ENCODE peak calls at places on chromosomes 4 and X, in eight cellular contexts. One of them, this sample, is unnamed.
A peak's percentile ranks its signal among the peaks of the same experiment; 100 is the strongest.

GRCh38 chr4:169795585-169795984 is 37.8 kb upstream of the HPF1 start:
- DNase-seq in colonic mucosa: no peak
- DNase-seq in SK-N-DZ: no peak
- DNase-seq in kidney tubule cell: peak; percentile 58
- DNase-seq in neuronal stem cell: no peak
- DNase-seq in GM04504: peak; percentile 5
- DNase-seq in HFFc6: peak; percentile 31
- DNase-seq in AG08395: peak; percentile 13
- DNase-seq in this sample: peak; percentile 50

GRCh38 chr4:8000247-8000646 is 60.6 kb upstream of the AFAP1 start:
- DNase-seq in colonic mucosa: no peak
- DNase-seq in SK-N-DZ: no peak
- DNase-seq in kidney tubule cell: no peak
- DNase-seq in neuronal stem cell: no peak
- DNase-seq in GM04504: no peak
- DNase-seq in HFFc6: no peak
- DNase-seq in AG08395: no peak
- DNase-seq in this sample: no peak

GRCh38 chrX:18970465-18970864 is 13.4 kb downstream of the PHKA2 start:
- DNase-seq in colonic mucosa: no peak
- DNase-seq in SK-N-DZ: no peak
- DNase-seq in kidney tubule cell: no peak
- DNase-seq in neuronal stem cell: no peak
- DNase-seq in GM04504: no peak
- DNase-seq in HFFc6: no peak
- DNase-seq in AG08395: no peak
- DNase-seq in this sample: no peak

GRCh38 chr4:84479663-84480062 is 19.4 kb downstream of the NKX6-1 start:
- DNase-seq in colonic mucosa: no peak
- DNase-seq in SK-N-DZ: no peak
- DNase-seq in kidney tubule cell: no peak
- DNase-seq in neuronal stem cell: no peak
- DNase-seq in GM04504: no peak
- DNase-seq in HFFc6: no peak
- DNase-seq in AG08395: peak; percentile 27
- DNase-seq in this sample: peak; percentile 12

GRCh38 chrX:109997786-109998452 is 5.0 kb upstream of the TMEM164 start:
- DNase-seq in colonic mucosa: no peak
- DNase-seq in SK-N-DZ: no peak
- DNase-seq in kidney tubule cell: no peak
- DNase-seq in neuronal stem cell: no peak
- DNase-seq in GM04504: no peak
- DNase-seq in HFFc6: no peak
- DNase-seq in AG08395: no peak
- DNase-seq in this sample: peak; percentile 19

GRCh38 chrX:23864719-23865349 is 42.9 kb downstream of the APOO start:
- DNase-seq in colonic mucosa: no peak
- DNase-seq in SK-N-DZ: no peak
- DNase-seq in kidney tubule cell: no peak
- DNase-seq in neuronal stem cell: no peak
- DNase-seq in GM04504: no peak
- DNase-seq in HFFc6: no peak
- DNase-seq in AG08395: no peak
- DNase-seq in this sample: no peak

GRCh38 chr4:173513651-173514050 is 16.4 kb downstream of the HAND2 start:
- DNase-seq in colonic mucosa: no peak
- DNase-seq in SK-N-DZ: no peak
- DNase-seq in kidney tubule cell: no peak
- DNase-seq in neuronal stem cell: no peak
- DNase-seq in GM04504: no peak
- DNase-seq in HFFc6: no peak
- DNase-seq in AG08395: peak; percentile 35
- DNase-seq in this sample: no peak

GRCh38 chr4:94603170-94603747 is 151.5 kb downstream of the PDLIM5 start:
- DNase-seq in colonic mucosa: no peak
- DNase-seq in SK-N-DZ: no peak
- DNase-seq in kidney tubule cell: peak; percentile 10
- DNase-seq in neuronal stem cell: no peak
- DNase-seq in GM04504: no peak
- DNase-seq in HFFc6: peak; percentile 61
- DNase-seq in AG08395: peak; percentile 5
- DNase-seq in this sample: peak; percentile 47

GRCh38 chr4:118967393-118967792 is 78.7 kb downstream of the SYNPO2 start:
- DNase-seq in colonic mucosa: no peak
- DNase-seq in SK-N-DZ: no peak
- DNase-seq in kidney tubule cell: peak; percentile 17
- DNase-seq in neuronal stem cell: no peak
- DNase-seq in GM04504: no peak
- DNase-seq in HFFc6: peak; percentile 41
- DNase-seq in AG08395: peak; percentile 33
- DNase-seq in this sample: no peak

GRCh38 chr4:174318829-174319764 is 35.4 kb downstream of the CEP44 start:
- DNase-seq in colonic mucosa: no peak
- DNase-seq in SK-N-DZ: peak; percentile 54
- DNase-seq in kidney tubule cell: peak; percentile 39
- DNase-seq in neuronal stem cell: peak; percentile 11
- DNase-seq in GM04504: no peak
- DNase-seq in HFFc6: peak; percentile 35
- DNase-seq in AG08395: peak; percentile 37
- DNase-seq in this sample: peak; percentile 45

GRCh38 chr4:179867300-179867878 is 2375.8 kb upstream of the TENM3 start:
- DNase-seq in colonic mucosa: peak; percentile 49
- DNase-seq in SK-N-DZ: peak; percentile 74
- DNase-seq in kidney tubule cell: peak; percentile 57
- DNase-seq in neuronal stem cell: peak; percentile 64
- DNase-seq in GM04504: no peak
- DNase-seq in HFFc6: no peak
- DNase-seq in AG08395: no peak
- DNase-seq in this sample: peak; percentile 64

GRCh38 chr4:2330119-2331042 is 68.5 kb upstream of the MXD4 start:
- DNase-seq in colonic mucosa: no peak
- DNase-seq in SK-N-DZ: no peak
- DNase-seq in kidney tubule cell: peak; percentile 68
- DNase-seq in neuronal stem cell: no peak
- DNase-seq in GM04504: peak; percentile 73
- DNase-seq in HFFc6: peak; percentile 91
- DNase-seq in AG08395: peak; percentile 92
- DNase-seq in this sample: peak; percentile 88

GRCh38 chrX:82237328-82237727 is 1035.4 kb downstream of the SH3BGRL start:
- DNase-seq in colonic mucosa: no peak
- DNase-seq in SK-N-DZ: no peak
- DNase-seq in kidney tubule cell: no peak
- DNase-seq in neuronal stem cell: no peak
- DNase-seq in GM04504: no peak
- DNase-seq in HFFc6: no peak
- DNase-seq in AG08395: no peak
- DNase-seq in this sample: no peak

GRCh38 chr4:137129471-137130244 is 402.6 kb downstream of the PCDH18 start:
- DNase-seq in colonic mucosa: no peak
- DNase-seq in SK-N-DZ: no peak
- DNase-seq in kidney tubule cell: no peak
- DNase-seq in neuronal stem cell: no peak
- DNase-seq in GM04504: peak; percentile 6
- DNase-seq in HFFc6: no peak
- DNase-seq in AG08395: peak; percentile 3
- DNase-seq in this sample: no peak

GRCh38 chr4:7442609-7443140 is 7.9 kb upstream of the PSAPL1 start:
- DNase-seq in colonic mucosa: no peak
- DNase-seq in SK-N-DZ: no peak
- DNase-seq in kidney tubule cell: no peak
- DNase-seq in neuronal stem cell: no peak
- DNase-seq in GM04504: no peak
- DNase-seq in HFFc6: no peak
- DNase-seq in AG08395: no peak
- DNase-seq in this sample: no peak

GRCh38 chrX:151703487-151703886 is 8.2 kb downstream of the PRRG3 start:
- DNase-seq in colonic mucosa: no peak
- DNase-seq in SK-N-DZ: no peak
- DNase-seq in kidney tubule cell: no peak
- DNase-seq in neuronal stem cell: no peak
- DNase-seq in GM04504: no peak
- DNase-seq in HFFc6: no peak
- DNase-seq in AG08395: no peak
- DNase-seq in this sample: no peak

GRCh38 chrX:274904-275475 is 6.2 kb upstream of the PLCXD1 start:
- DNase-seq in colonic mucosa: peak; percentile 57
- DNase-seq in SK-N-DZ: peak; percentile 55
- DNase-seq in kidney tubule cell: no peak
- DNase-seq in neuronal stem cell: peak; percentile 65
- DNase-seq in GM04504: no peak
- DNase-seq in HFFc6: no peak
- DNase-seq in AG08395: no peak
- DNase-seq in this sample: no peak

GRCh38 chr4:75710246-75710645 is 14.1 kb upstream of the USO1 start:
- DNase-seq in colonic mucosa: no peak
- DNase-seq in SK-N-DZ: no peak
- DNase-seq in kidney tubule cell: no peak
- DNase-seq in neuronal stem cell: no peak
- DNase-seq in GM04504: no peak
- DNase-seq in HFFc6: no peak
- DNase-seq in AG08395: no peak
- DNase-seq in this sample: no peak

GRCh38 chr4:118968006-118968405 is 79.4 kb downstream of the SYNPO2 start:
- DNase-seq in colonic mucosa: peak; percentile 56
- DNase-seq in SK-N-DZ: no peak
- DNase-seq in kidney tubule cell: peak; percentile 88
- DNase-seq in neuronal stem cell: no peak
- DNase-seq in GM04504: peak; percentile 71
- DNase-seq in HFFc6: peak; percentile 64
- DNase-seq in AG08395: peak; percentile 63
- DNase-seq in this sample: peak; percentile 21

GRCh38 chrX:12379666-12380065 is 241.4 kb downstream of the FRMPD4 start:
- DNase-seq in colonic mucosa: no peak
- DNase-seq in SK-N-DZ: no peak
- DNase-seq in kidney tubule cell: no peak
- DNase-seq in neuronal stem cell: no peak
- DNase-seq in GM04504: no peak
- DNase-seq in HFFc6: no peak
- DNase-seq in AG08395: no peak
- DNase-seq in this sample: no peak

GRCh38 chr4:181301735-181302380 is 941.3 kb upstream of the TENM3 start:
- DNase-seq in colonic mucosa: peak; percentile 44
- DNase-seq in SK-N-DZ: peak; percentile 77
- DNase-seq in kidney tubule cell: peak; percentile 41
- DNase-seq in neuronal stem cell: no peak
- DNase-seq in GM04504: peak; percentile 10
- DNase-seq in HFFc6: no peak
- DNase-seq in AG08395: peak; percentile 7
- DNase-seq in this sample: peak; percentile 33

GRCh38 chrX:47232803-47233332 is at the start of gene USP11:
- DNase-seq in colonic mucosa: no peak
- DNase-seq in SK-N-DZ: peak; percentile 77
- DNase-seq in kidney tubule cell: peak; percentile 47
- DNase-seq in neuronal stem cell: no peak
- DNase-seq in GM04504: no peak
- DNase-seq in HFFc6: peak; percentile 15
- DNase-seq in AG08395: peak; percentile 30
- DNase-seq in this sample: peak; percentile 17

GRCh38 chrX:140180585-140180984 is 215.3 kb upstream of the CXorf66 start:
- DNase-seq in colonic mucosa: no peak
- DNase-seq in SK-N-DZ: no peak
- DNase-seq in kidney tubule cell: peak; percentile 79
- DNase-seq in neuronal stem cell: no peak
- DNase-seq in GM04504: no peak
- DNase-seq in HFFc6: peak; percentile 18
- DNase-seq in AG08395: no peak
- DNase-seq in this sample: peak; percentile 86

GRCh38 chr4:26267087-26267486 is 53.7 kb upstream of the RBPJ start:
- DNase-seq in colonic mucosa: peak; percentile 60
- DNase-seq in SK-N-DZ: no peak
- DNase-seq in kidney tubule cell: no peak
- DNase-seq in neuronal stem cell: no peak
- DNase-seq in GM04504: peak; percentile 24
- DNase-seq in HFFc6: no peak
- DNase-seq in AG08395: peak; percentile 81
- DNase-seq in this sample: no peak

GRCh38 chrX:1534321-1535168 is 2.4 kb downstream of the P2RY8 start:
- DNase-seq in colonic mucosa: no peak
- DNase-seq in SK-N-DZ: no peak
- DNase-seq in kidney tubule cell: no peak
- DNase-seq in neuronal stem cell: no peak
- DNase-seq in GM04504: no peak
- DNase-seq in HFFc6: no peak
- DNase-seq in AG08395: no peak
- DNase-seq in this sample: no peak

GRCh38 chr4:101018836-101019235 is 328.5 kb downstream of the PPP3CA start:
- DNase-seq in colonic mucosa: no peak
- DNase-seq in SK-N-DZ: no peak
- DNase-seq in kidney tubule cell: no peak
- DNase-seq in neuronal stem cell: no peak
- DNase-seq in GM04504: no peak
- DNase-seq in HFFc6: no peak
- DNase-seq in AG08395: no peak
- DNase-seq in this sample: no peak

GRCh38 chr4:151257704-151258103 is 19.3 kb upstream of the PRSS48 start:
- DNase-seq in colonic mucosa: no peak
- DNase-seq in SK-N-DZ: no peak
- DNase-seq in kidney tubule cell: no peak
- DNase-seq in neuronal stem cell: no peak
- DNase-seq in GM04504: no peak
- DNase-seq in HFFc6: no peak
- DNase-seq in AG08395: no peak
- DNase-seq in this sample: no peak

GRCh38 chr4:3845744-3846429 is 79.7 kb downstream of the ADRA2C start:
- DNase-seq in colonic mucosa: no peak
- DNase-seq in SK-N-DZ: no peak
- DNase-seq in kidney tubule cell: no peak
- DNase-seq in neuronal stem cell: no peak
- DNase-seq in GM04504: no peak
- DNase-seq in HFFc6: no peak
- DNase-seq in AG08395: no peak
- DNase-seq in this sample: no peak

GRCh38 chr4:147481577-147482109 is 746 bp downstream of the EDNRA start:
- DNase-seq in colonic mucosa: no peak
- DNase-seq in SK-N-DZ: no peak
- DNase-seq in kidney tubule cell: peak; percentile 20
- DNase-seq in neuronal stem cell: peak; percentile 20
- DNase-seq in GM04504: no peak
- DNase-seq in HFFc6: no peak
- DNase-seq in AG08395: no peak
- DNase-seq in this sample: no peak

GRCh38 chrX:132592880-132593279 is 104.0 kb upstream of the MBNL3 start:
- DNase-seq in colonic mucosa: no peak
- DNase-seq in SK-N-DZ: no peak
- DNase-seq in kidney tubule cell: no peak
- DNase-seq in neuronal stem cell: peak; percentile 2
- DNase-seq in GM04504: no peak
- DNase-seq in HFFc6: no peak
- DNase-seq in AG08395: peak; percentile 26
- DNase-seq in this sample: no peak

GRCh38 chrX:119041175-119041574 is 31.6 kb upstream of the CT47C1 start:
- DNase-seq in colonic mucosa: peak; percentile 51
- DNase-seq in SK-N-DZ: no peak
- DNase-seq in kidney tubule cell: peak; percentile 79
- DNase-seq in neuronal stem cell: no peak
- DNase-seq in GM04504: peak; percentile 33
- DNase-seq in HFFc6: peak; percentile 59
- DNase-seq in AG08395: peak; percentile 79
- DNase-seq in this sample: peak; percentile 82

GRCh38 chrX:53683556-53684414 is 2.7 kb downstream of the HUWE1 start:
- DNase-seq in colonic mucosa: peak; percentile 91
- DNase-seq in SK-N-DZ: peak; percentile 98
- DNase-seq in kidney tubule cell: peak; percentile 98
- DNase-seq in neuronal stem cell: peak; percentile 98
- DNase-seq in GM04504: peak; percentile 96
- DNase-seq in HFFc6: peak; percentile 97
- DNase-seq in AG08395: peak; percentile 86
- DNase-seq in this sample: peak; percentile 99

This sample was measured in PC-3.